ENCODE peak calls at places on chromosomes 13 and 19, in seven cellular contexts. X is A549, B is K562, H is GM23338, W is HCT116, S is SK-N-SH, O is Panc1. M is an unnamed sample.

GRCh38 chr13:110001622-110002275 is 215.4 kb upstream of the IRS2 start:
- DNase-seq in X (no peak), B (no peak), H (no peak), W (no peak), S (no peak), O (no peak), M (no peak)

GRCh38 chr19:37953576-37954303 is 46.7 kb downstream of the SIPA1L3 start:
- DNase-seq in X (no peak), B (no peak), H (peak), W (no peak), S (no peak), O (no peak), M (no peak)

GRCh38 chr19:17281391-17282304 is at the start of gene ANKLE1:
- DNase-seq in X (no peak), B (peak), H (peak), W (no peak), S (peak), O (no peak), M (peak)

GRCh38 chr19:618674-619285 is 14.6 kb downstream of the POLRMT start:
- DNase-seq in X (no peak), B (no peak), H (no peak), W (no peak), S (no peak), O (no peak), M (no peak)

GRCh38 chr19:11138659-11139526 is 16.7 kb downstream of the SPC24 start:
- DNase-seq in X (peak), B (peak), H (peak), W (no peak), S (peak), O (no peak), M (peak)

GRCh38 chr19:45350477-45351058 is 10.0 kb downstream of the KLC3 start:
- DNase-seq in X (no peak), B (no peak), H (no peak), W (no peak), S (peak), O (no peak), M (no peak)

GRCh38 chr13:63636231-63636993 is 2220.8 kb upstream of the PCDH20 start:
- DNase-seq in X (peak), B (no peak), H (peak), W (peak), S (no peak), O (peak), M (no peak)

GRCh38 chr19:48283908-48284307 is 14.0 kb downstream of the ZNF114 start:
- DNase-seq in X (no peak), B (no peak), H (no peak), W (no peak), S (no peak), O (no peak), M (no peak)

GRCh38 chr13:67752741-67753140 is 522.6 kb upstream of the PCDH9 start:
- DNase-seq in X (no peak), B (no peak), H (no peak), W (no peak), S (no peak), O (no peak), M (no peak)

GRCh38 chr13:84136582-84136981 is 254.3 kb upstream of the SLITRK1 start:
- DNase-seq in X (no peak), B (no peak), H (no peak), W (no peak), S (no peak), O (no peak), M (no peak)

GRCh38 chr19:1047696-1048147 is 7.8 kb downstream of the ABCA7 start:
- DNase-seq in X (no peak), B (peak), H (peak), W (no peak), S (no peak), O (no peak), M (no peak)

GRCh38 chr13:40061466-40062450 is 406.3 kb downstream of the COG6 start:
- DNase-seq in X (no peak), B (no peak), H (no peak), W (no peak), S (no peak), O (no peak), M (no peak)

GRCh38 chr13:43804461-43805070 is 17.8 kb upstream of the ENOX1 start:
- DNase-seq in X (peak), B (peak), H (peak), W (peak), S (peak), O (peak), M (peak)

GRCh38 chr19:50833802-50834167 is 411 bp upstream of the KLK15 start:
- DNase-seq in X (no peak), B (no peak), H (no peak), W (no peak), S (no peak), O (no peak), M (no peak)

GRCh38 chr19:2255982-2256685 is at the start of gene JSRP1:
- DNase-seq in X (no peak), B (no peak), H (peak), W (no peak), S (peak), O (no peak), M (no peak)

GRCh38 chr13:107365466-107366215 is 797.7 kb upstream of the ARGLU1 start:
- DNase-seq in X (no peak), B (no peak), H (no peak), W (no peak), S (no peak), O (no peak), M (no peak)

GRCh38 chr19:30340724-30341595 is 31.2 kb upstream of the ZNF536 start:
- DNase-seq in X (no peak), B (no peak), H (no peak), W (no peak), S (peak), O (no peak), M (no peak)

GRCh38 chr13:74191036-74191809 is 57.0 kb upstream of the KLF12 start:
- DNase-seq in X (no peak), B (no peak), H (no peak), W (no peak), S (no peak), O (no peak), M (no peak)

GRCh38 chr19:22604571-22605274 is 29.4 kb upstream of the ZNF492 start:
- DNase-seq in X (no peak), B (no peak), H (no peak), W (no peak), S (no peak), O (no peak), M (no peak)

GRCh38 chr13:86882835-86883234 is 788.3 kb upstream of the SLITRK5 start:
- DNase-seq in X (no peak), B (peak), H (no peak), W (no peak), S (no peak), O (no peak), M (no peak)

GRCh38 chr19:6728346-6728745 is 7.9 kb upstream of the C3 start:
- DNase-seq in X (no peak), B (no peak), H (no peak), W (no peak), S (no peak), O (no peak), M (no peak)

GRCh38 chr13:109699628-109700071 is 86.7 kb downstream of the IRS2 start:
- DNase-seq in X (no peak), B (peak), H (peak), W (no peak), S (no peak), O (no peak), M (peak)

GRCh38 chr19:39127812-39128510 is 2.4 kb downstream of the PAK4 start:
- DNase-seq in X (no peak), B (no peak), H (no peak), W (no peak), S (no peak), O (no peak), M (no peak)

DNA sequence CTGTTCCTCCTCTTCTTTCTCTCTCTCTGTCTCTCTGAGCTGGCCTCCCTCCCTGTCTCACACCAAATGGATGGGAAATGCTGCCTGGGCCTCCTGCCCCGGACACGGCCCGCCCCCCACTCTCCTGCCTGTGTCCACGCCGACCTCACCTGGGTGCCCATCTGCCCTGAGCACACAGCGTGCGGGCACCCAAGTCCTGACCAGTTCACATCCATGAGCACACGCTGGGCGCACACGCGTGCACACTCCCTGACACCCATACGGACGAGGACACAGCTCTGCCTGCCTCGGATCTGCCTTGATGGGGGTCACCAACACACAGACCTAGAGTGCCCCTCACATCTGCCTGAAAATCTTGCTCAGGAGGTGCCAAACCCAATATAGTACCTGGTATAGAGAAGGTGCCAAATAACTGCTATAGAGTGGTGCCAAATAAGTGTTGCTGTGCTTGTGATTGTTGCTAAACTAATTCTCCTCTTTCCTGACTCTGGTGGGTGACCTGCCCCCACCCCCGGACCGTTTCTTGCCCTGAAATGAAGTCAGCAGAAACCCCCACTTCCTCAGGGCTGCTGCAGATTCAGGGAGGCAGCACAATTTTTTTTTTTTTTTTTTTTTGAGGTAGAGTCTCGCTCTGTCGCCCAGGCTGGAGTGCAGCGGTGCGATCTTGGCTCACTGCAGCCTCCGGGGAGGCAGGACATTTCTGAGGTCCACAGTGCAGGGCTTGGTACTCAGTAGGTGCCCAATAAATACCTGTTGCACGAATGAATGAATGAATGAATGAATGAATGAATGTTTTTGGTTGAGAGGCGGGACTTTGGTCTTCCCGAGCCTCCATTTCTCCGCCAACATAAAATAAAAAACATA is 4.6 kb downstream of the NFIC start:
- DNase-seq in X (no peak), B (no peak), H (no peak), W (no peak), S (no peak), O (no peak), M (no peak)
- TF ChIP-seq REST in X (no peak), B (no peak), H (no peak), W (no peak), S (no peak), O (no peak), M (no peak)

GRCh38 chr19:49587227-49587626 is 3.8 kb upstream of the PRR12 start:
- DNase-seq in X (no peak), B (no peak), H (no peak), W (no peak), S (no peak), O (no peak), M (no peak)

GRCh38 chr19:49590971-49591730 is at the start of gene PRR12:
- DNase-seq in X (peak), B (peak), H (peak), W (no peak), S (peak), O (no peak), M (peak)

GRCh38 chr19:49589391-49589790 is 1.6 kb upstream of the PRR12 start:
- DNase-seq in X (no peak), B (no peak), H (no peak), W (no peak), S (no peak), O (no peak), M (no peak)

GRCh38 chr19:49590071-49590970 is 661 bp upstream of the PRR12 start:
- DNase-seq in X (peak), B (peak), H (peak), W (peak), S (peak), O (peak), M (peak)

GRCh38 chr19:49588370-49589122 is 2.4 kb upstream of the PRR12 start:
- DNase-seq in X (no peak), B (no peak), H (no peak), W (no peak), S (no peak), O (no peak), M (no peak)
- TF ChIP-seq REST in X (no peak), B (no peak), H (no peak), W (no peak), S (no peak), O (no peak), M (no peak)

DNA sequence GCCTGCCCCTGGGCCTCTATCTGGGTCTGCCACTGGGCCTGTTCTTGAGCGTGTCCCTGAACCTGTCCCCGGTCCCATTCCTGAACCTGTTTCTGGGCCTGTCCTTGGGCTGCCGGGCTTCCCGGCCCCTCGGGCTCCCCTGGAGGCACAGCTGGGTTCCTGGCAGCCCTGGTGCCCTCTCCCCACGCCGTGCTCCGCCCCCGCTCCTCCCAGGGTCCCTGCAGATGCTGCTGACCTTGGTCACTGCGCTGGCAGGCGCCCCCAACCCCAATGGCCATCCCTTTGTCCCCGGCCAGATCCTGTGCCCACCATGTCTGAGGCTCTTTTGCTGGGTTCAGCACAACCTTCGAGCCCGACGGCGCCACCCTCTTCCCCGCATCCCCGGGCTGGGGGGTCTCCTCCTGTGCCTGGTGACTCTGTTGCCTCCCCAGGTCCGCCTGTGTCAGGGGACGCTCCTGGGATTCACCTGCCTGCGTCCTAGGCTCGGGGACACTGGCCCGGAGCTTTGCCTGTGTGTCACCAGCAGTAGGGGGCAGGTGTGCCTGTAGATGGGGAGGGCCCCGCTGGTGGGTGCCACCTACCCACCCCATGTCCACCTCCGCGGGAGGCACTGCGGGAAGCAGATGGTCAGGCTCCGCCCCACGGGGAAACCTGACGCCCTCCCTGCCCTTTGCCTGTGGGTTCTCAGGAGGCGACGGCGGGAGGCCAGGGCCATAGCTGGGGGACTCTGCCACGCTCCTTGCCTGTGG is 41.0 kb upstream of the GRTP1 start:
- DNase-seq in X (no peak), B (no peak), H (no peak), W (no peak), S (no peak), O (no peak), M (no peak)
- TF ChIP-seq REST in X (no peak), B (no peak), H (no peak), W (no peak), S (no peak), O (no peak), M (no peak)

GRCh38 chr13:99408703-99409000 is 92.6 kb upstream of the TM9SF2 start:
- DNase-seq in X (no peak), B (no peak), H (no peak), W (no peak), S (no peak), O (no peak), M (no peak)

GRCh38 chr13:99404005-99404755 is 97.0 kb upstream of the GPR183 start:
- DNase-seq in X (no peak), B (no peak), H (no peak), W (no peak), S (no peak), O (no peak), M (no peak)

GRCh38 chr13:99406799-99407201 is 94.5 kb upstream of the TM9SF2 start:
- DNase-seq in X (no peak), B (no peak), H (no peak), W (no peak), S (no peak), O (no peak), M (peak)

GRCh38 chr13:99405966-99406365 is 95.3 kb upstream of the TM9SF2 start:
- DNase-seq in X (no peak), B (no peak), H (no peak), W (no peak), S (no peak), O (no peak), M (no peak)

GRCh38 chr13:99407906-99408702 is 93.2 kb upstream of the TM9SF2 start:
- DNase-seq in X (no peak), B (no peak), H (no peak), W (no peak), S (no peak), O (no peak), M (no peak)
- TF ChIP-seq REST in X (no peak), B (no peak), H (no peak), W (no peak), S (no peak), O (no peak), M (no peak)

DNA sequence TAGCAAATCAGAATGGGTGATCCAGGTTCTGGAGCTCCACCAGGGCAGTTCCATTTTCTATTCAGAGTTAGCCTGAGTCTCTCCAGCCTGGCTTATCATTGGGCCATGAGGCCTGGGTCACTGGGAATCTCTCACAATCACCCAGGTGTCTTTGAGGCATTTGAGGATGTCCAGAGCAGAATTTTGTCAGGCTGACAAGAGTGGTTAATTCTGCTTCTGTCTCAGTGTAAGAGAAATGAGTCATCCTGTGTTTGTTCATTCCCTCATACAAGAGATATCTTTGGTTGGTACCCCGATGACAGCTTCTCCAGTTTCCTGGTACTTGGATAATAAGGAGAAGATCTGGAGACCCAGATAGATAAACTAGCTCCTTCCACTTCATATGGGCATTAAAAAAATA is 10.4 kb downstream of the ZNF93 start:
- DNase-seq in X (no peak), B (no peak), H (no peak), W (no peak), S (no peak), O (no peak), M (no peak)
- TF ChIP-seq REST in X (no peak), B (no peak), H (no peak), W (no peak), S (no peak), O (no peak), M (no peak)

GRCh38 chr19:18414504-18415176 is 4.6 kb upstream of the SSBP4 start:
- DNase-seq in X (no peak), B (peak), H (peak), W (no peak), S (no peak), O (no peak), M (peak)

GRCh38 chr19:18412610-18413239 is 6.5 kb upstream of the SSBP4 start:
- DNase-seq in X (no peak), B (no peak), H (peak), W (no peak), S (no peak), O (no peak), M (no peak)

GRCh38 chr19:18417250-18418033 is 1.8 kb upstream of the SSBP4 start:
- DNase-seq in X (no peak), B (peak), H (peak), W (no peak), S (peak), O (no peak), M (peak)

GRCh38 chr19:18416778-18417249 is 2.4 kb upstream of the SSBP4 start:
- DNase-seq in X (no peak), B (peak), H (peak), W (no peak), S (peak), O (no peak), M (peak)

DNA sequence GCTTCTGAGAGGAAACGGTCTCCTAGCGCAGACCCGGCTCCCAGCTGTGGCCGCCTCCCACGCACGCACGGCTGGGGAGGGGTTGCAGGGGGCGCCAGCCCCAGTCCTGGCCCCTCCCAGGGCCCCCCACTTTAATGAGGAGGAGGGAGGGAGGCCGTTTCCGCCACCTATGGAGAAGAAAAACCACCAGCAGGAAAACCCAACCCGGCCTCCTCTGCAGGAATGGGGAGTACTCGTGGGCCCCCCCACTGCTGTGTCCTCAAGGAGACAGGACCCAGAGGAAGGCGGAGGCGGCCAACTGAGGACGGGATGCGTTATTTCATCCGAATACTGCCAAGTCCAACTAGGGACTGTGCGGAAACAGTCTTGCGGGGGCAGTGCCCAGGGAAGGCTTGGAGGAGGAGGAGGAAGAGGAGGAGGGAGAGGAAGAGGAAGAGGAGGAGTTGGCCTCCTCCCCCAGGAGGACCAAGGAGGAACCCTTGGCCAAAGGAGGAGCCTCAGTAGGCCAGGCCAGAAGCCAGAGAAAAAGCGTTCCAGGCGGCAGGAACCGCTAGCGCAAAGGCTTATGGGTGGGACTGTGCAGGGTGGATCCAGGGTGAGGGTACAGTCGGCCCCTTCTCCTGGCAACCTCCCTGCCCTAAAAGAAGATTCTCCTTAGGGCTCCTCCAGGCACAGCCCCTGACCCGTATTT is 3.9 kb upstream of the SSBP4 start:
- DNase-seq in X (no peak), B (peak), H (no peak), W (no peak), S (no peak), O (no peak), M (peak)
- TF ChIP-seq REST in X (no peak), B (peak), H (no peak), W (no peak), S (no peak), O (no peak), M (no peak)